ENCODE peak calls at places on chromosomes 16 and 17, in six cellular contexts. Q is right lobe of liver, H is body of pancreas, J is left ventricle myocardium inferior, Z is OCI-LY7, P is fibroblast of lung. K is an unnamed sample.

GRCh38 chr16:69111216-69111615 is 5.8 kb downstream of the HAS3 start:
- DNase-seq in Q (no peak), H (no peak), J (no peak), Z (no peak), P (no peak), K (no peak)

GRCh38 chr16:181668-182021 is 1.4 kb downstream of the HBQ1 start:
- DNase-seq in Q (no peak), H (no peak), J (no peak), Z (no peak), P (no peak), K (no peak)

GRCh38 chr17:47875586-47875985 is 20.4 kb upstream of the SP2 start:
- DNase-seq in Q (no peak), H (no peak), J (no peak), Z (no peak), P (no peak), K (no peak)

GRCh38 chr17:70855401-70856054 is 686.2 kb downstream of the KCNJ2 start:
- DNase-seq in Q (peak), H (peak), J (no peak), Z (no peak), P (peak), K (no peak)

GRCh38 chr16:70695351-70696070 is 9.7 kb upstream of the MTSS2 start:
- DNase-seq in Q (peak), H (no peak), J (peak), Z (peak), P (no peak), K (no peak)

GRCh38 chr17:49198206-49198605 is 12.2 kb downstream of the GNGT2 start:
- DNase-seq in Q (no peak), H (no peak), J (no peak), Z (no peak), P (no peak), K (no peak)

GRCh38 chr16:20928774-20929411 is 28.3 kb downstream of the LYRM1 start:
- DNase-seq in Q (no peak), H (no peak), J (no peak), Z (no peak), P (peak), K (peak)

GRCh38 chr16:86381491-86381890 is 128.8 kb upstream of the FOXF1 start:
- DNase-seq in Q (no peak), H (no peak), J (no peak), Z (no peak), P (no peak), K (no peak)

GRCh38 chr16:5024632-5025031 is 9.1 kb downstream of the NAGPA start:
- DNase-seq in Q (no peak), H (peak), J (no peak), Z (peak), P (peak), K (no peak)

GRCh38 chr17:18328643-18329204 is 13.6 kb downstream of the SMCR8 start:
- DNase-seq in Q (no peak), H (no peak), J (no peak), Z (no peak), P (no peak), K (no peak)

GRCh38 chr17:76551685-76552084 is 11.8 kb downstream of the PRCD start:
- DNase-seq in Q (no peak), H (no peak), J (no peak), Z (no peak), P (no peak), K (no peak)

GRCh38 chr16:54952195-54952594 is 21.5 kb downstream of the IRX5 start:
- DNase-seq in Q (no peak), H (no peak), J (no peak), Z (no peak), P (no peak), K (no peak)

GRCh38 chr17:66432996-66433556 is 130.7 kb downstream of the PRKCA start:
- DNase-seq in Q (no peak), H (no peak), J (no peak), Z (no peak), P (peak), K (no peak)

GRCh38 chr16:54928421-54929089 is 2.1 kb upstream of the IRX5 start:
- DNase-seq in Q (peak), H (peak), J (peak), Z (peak), P (no peak), K (no peak)

DNA sequence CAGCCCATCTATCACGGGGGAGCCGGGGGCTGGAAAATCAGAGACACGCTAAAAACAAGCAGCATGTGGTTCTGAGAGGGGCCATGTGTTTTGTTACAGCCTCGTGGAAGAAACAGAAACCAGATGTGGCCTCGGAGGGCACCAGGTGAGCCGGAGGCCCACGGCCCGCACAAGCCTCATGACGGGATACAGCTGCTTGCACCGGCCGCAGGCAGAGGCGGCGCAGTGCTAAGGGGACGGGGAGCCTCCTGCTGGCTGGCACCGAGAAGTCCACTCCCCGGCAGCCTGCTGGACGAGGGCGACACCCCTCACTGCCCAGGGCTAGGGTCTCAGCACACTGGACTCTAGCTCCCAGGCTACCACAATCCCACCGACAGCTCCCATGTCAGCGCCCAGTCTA is 19.2 kb downstream of the NDUFAF8 start:
- DNase-seq in Q (no peak), H (no peak), J (no peak), Z (no peak), P (no peak), K (no peak)
- TF ChIP-seq CTCF in Q (no peak), H (no peak), J (no peak), Z (no peak), P (no peak), K (no peak)

DNA sequence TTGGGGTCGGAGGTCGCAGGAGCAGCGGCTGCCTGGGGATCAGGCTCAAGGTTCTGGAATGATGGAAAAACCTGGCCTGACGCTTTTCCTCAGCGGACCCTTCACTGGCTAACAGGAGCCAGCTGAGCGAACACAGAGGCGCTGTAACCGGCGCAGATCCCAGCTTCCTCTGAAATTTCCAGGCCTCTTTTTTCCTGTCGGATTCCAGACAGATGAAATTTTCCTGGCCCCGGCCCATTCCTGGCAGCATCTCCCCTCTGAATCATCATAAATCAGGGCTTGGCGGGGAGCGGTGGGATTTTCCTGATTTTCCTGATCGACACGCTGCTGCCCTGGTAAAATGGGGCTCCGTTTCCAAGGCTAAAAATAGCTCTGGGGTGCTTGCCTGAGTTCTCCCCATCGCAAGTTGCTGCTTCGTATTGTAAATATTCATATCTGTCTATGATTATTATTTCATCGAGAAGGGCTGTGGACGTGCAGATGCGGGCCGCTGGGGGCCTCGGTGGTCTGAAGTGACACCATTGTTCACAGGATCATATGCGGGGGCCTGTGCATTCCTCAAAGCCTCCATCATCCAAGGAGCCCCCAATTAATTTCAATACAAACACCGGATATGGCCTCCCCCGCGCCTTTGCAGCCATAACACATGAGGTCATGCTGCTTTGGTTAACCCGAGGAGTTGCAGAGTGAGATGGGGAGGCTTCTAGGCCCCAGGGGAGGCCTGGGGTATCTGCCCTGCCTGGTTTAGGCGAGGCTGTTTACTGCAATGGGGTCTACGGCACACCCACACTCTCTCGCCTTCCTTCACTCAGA is 45.8 kb upstream of the ETV4 start:
- DNase-seq in Q (peak), H (peak), J (peak), Z (no peak), P (peak), K (no peak)
- TF ChIP-seq CTCF in Q (no peak), H (no peak), J (no peak), Z (no peak), P (no peak), K (no peak)

DNA sequence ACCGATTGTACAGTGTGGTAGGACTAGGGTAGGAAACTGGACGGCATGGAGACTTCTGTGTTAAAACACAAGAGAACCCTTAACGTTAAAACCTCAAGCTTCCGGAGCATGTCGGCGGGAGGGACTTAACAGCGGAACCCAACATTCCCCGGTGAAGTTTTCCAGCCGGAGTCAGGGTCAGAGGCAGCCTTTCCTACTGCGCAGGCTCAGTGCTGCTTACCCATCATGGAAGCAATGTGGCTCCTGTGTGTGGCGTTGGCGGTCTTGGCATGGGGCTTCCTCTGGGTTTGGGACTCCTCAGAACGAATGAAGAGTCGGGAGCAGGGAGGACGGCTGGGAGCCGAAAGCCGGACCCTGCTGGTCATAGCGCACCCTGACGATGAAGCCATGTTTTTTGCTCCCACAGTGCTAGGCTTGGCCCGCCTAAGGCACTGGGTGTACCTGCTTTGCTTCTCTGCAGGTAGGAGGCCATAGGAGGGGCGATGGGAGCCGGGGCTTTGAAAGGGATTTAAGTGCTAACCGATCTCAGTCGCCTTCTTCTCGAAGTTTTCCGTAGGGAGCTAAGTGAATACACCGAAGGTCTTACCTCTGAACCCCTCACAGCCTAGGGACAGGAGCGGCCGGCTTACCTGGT is at the start of gene PIGL:
- DNase-seq in Q (peak), H (peak), J (peak), Z (peak), P (peak), K (peak)
- TF ChIP-seq CTCF in Q (no peak), H (no peak), J (no peak), Z (no peak), P (no peak), K (no peak)

GRCh38 chr17:63928966-63929695 is 3.0 kb downstream of the CD79B start:
- DNase-seq in Q (no peak), H (no peak), J (no peak), Z (no peak), P (no peak), K (no peak)

GRCh38 chr17:63928172-63928666 is 3.9 kb downstream of the CD79B start:
- DNase-seq in Q (no peak), H (no peak), J (peak), Z (peak), P (no peak), K (no peak)

GRCh38 chr17:63927464-63928171 is 4.5 kb downstream of the CD79B start:
- DNase-seq in Q (no peak), H (no peak), J (no peak), Z (peak), P (no peak), K (peak)

GRCh38 chr17:63926164-63926563 is 6.0 kb downstream of the CD79B start:
- DNase-seq in Q (no peak), H (no peak), J (no peak), Z (no peak), P (no peak), K (no peak)

GRCh38 chr17:63925615-63926014 is 6.5 kb downstream of the CD79B start:
- DNase-seq in Q (no peak), H (no peak), J (peak), Z (peak), P (no peak), K (peak)
- TF ChIP-seq CTCF in Q (no peak), H (no peak), J (no peak), Z (no peak), P (no peak), K (no peak)

GRCh38 chr17:9322298-9322697 is 253.3 kb downstream of the STX8 start:
- DNase-seq in Q (no peak), H (no peak), J (no peak), Z (no peak), P (no peak), K (no peak)
- TF ChIP-seq CTCF in Q (no peak), H (no peak), J (no peak), Z (no peak), P (no peak), K (no peak)

GRCh38 chr17:43651621-43652480 is 9.9 kb downstream of the MEOX1 start:
- DNase-seq in Q (no peak), H (no peak), J (no peak), Z (no peak), P (no peak), K (no peak)

GRCh38 chr17:43645450-43645764 is 16.3 kb downstream of the MEOX1 start:
- DNase-seq in Q (no peak), H (no peak), J (no peak), Z (no peak), P (no peak), K (no peak)

GRCh38 chr17:43648916-43649315 is 12.8 kb downstream of the MEOX1 start:
- DNase-seq in Q (no peak), H (no peak), J (no peak), Z (no peak), P (no peak), K (no peak)

GRCh38 chr17:43645765-43646481 is 15.8 kb downstream of the MEOX1 start:
- DNase-seq in Q (peak), H (peak), J (peak), Z (no peak), P (peak), K (no peak)

DNA sequence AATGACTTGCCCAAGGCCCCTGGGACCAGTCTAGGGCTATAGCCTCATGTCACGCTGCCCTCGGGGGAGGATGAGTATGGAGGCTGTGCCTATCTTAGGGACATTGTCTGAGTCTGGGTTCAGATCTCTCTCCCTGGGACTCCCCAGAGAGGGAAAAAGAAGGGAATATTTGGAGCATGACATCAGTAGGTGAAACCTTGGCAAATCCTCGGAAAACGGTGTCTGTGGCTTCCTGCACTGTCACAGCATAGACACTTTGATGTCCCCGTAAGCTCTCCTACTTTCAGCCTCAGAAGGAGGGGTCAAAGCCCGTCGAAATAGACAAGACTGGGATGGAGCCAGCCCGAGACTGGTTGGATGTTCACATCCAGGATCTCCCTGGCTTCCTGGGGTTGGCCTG is 11.3 kb downstream of the MEOX1 start:
- DNase-seq in Q (no peak), H (no peak), J (no peak), Z (no peak), P (no peak), K (no peak)
- TF ChIP-seq CTCF in Q (no peak), H (no peak), J (no peak), Z (no peak), P (no peak), K (no peak)